ENCODE peak calls at places on chromosome 3, in eight cellular contexts. W is CD8-positive, alpha-beta memory T cell; H is OCI-LY7; R is lower lobe of right lung; U is PC-9; S is foreskin fibroblast; C is cardiac fibroblast; Y is bronchial epithelial cell. J is an unnamed sample.

GRCh38 chr3:11770477-11771381 is 76.0 kb downstream of the TAMM41 start:
- DNase-seq in Y (peak; percentile 99), S (peak; percentile 89), U (peak; percentile 96), H (peak; percentile 8), R (peak; percentile 87), W (peak; percentile 82), C (peak; percentile 78), J (peak; percentile 54)

GRCh38 chr3:195257454-195258448 is 13.2 kb downstream of the XXYLT1 start:
- DNase-seq in U (no peak), S (no peak), Y (no peak), W (no peak), R (no peak), C (peak; percentile 24), H (peak; percentile 28), J (no peak)

GRCh38 chr3:193909387-193909786 is 226.6 kb upstream of the HES1 start:
- DNase-seq in H (no peak), W (no peak), Y (no peak), C (no peak), U (no peak), S (no peak), R (no peak), J (no peak)

GRCh38 chr3:160569874-160570273 is 4.5 kb upstream of the KPNA4 start:
- DNase-seq in W (no peak), H (no peak), R (no peak), Y (no peak), U (no peak), C (no peak), S (peak; percentile 23), J (no peak)

GRCh38 chr3:56878046-56878445 is 76.3 kb upstream of the ARHGEF3 start:
- DNase-seq in H (no peak), S (peak; percentile 18), Y (no peak), W (peak; percentile 43), U (no peak), C (peak; percentile 62), R (no peak), J (no peak)

GRCh38 chr3:64687781-64688515 is at the start of gene ADAMTS9:
- DNase-seq in R (peak; percentile 77), Y (no peak), W (no peak), S (peak; percentile 85), H (no peak), U (peak; percentile 40), C (peak; percentile 89), J (peak; percentile 84)

GRCh38 chr3:46284981-46285683 is 42.9 kb downstream of the CCR3 start:
- DNase-seq in U (peak; percentile 63), Y (no peak), W (peak; percentile 2), S (no peak), H (no peak), C (peak; percentile 6), R (no peak), J (no peak)

GRCh38 chr3:7913283-7913682 is 588.3 kb upstream of the LMCD1 start:
- DNase-seq in Y (peak; percentile 36), U (no peak), H (no peak), C (no peak), R (no peak), W (no peak), S (no peak), J (no peak)

GRCh38 chr3:197501496-197501878 is 54.3 kb downstream of the BDH1 start:
- DNase-seq in U (no peak), R (no peak), Y (no peak), W (no peak), S (no peak), C (peak; percentile 54), H (peak; percentile 49), J (peak; percentile 45)

GRCh38 chr3:173078525-173078924 is 62.5 kb downstream of the SPATA16 start:
- DNase-seq in Y (no peak), W (no peak), S (no peak), U (no peak), C (no peak), H (no peak), R (no peak), J (no peak)

GRCh38 chr3:119950666-119951325 is 143.5 kb downstream of the GSK3B start:
- DNase-seq in W (no peak), Y (no peak), H (no peak), U (no peak), R (no peak), S (no peak), C (no peak), J (no peak)

GRCh38 chr3:66144792-66145733 is 75.7 kb upstream of the SLC25A26 start:
- DNase-seq in H (no peak), Y (peak; percentile 51), R (no peak), C (no peak), W (no peak), S (peak; percentile 75), U (peak; percentile 51), J (no peak)

GRCh38 chr3:28673438-28673837 is 324.8 kb upstream of the AZI2 start:
- DNase-seq in C (no peak), R (no peak), Y (no peak), W (no peak), H (no peak), S (no peak), U (no peak), J (no peak)

GRCh38 chr3:149314807-149315578 is 18.4 kb downstream of the TM4SF18 start:
- DNase-seq in R (no peak), S (peak; percentile 65), H (no peak), C (peak; percentile 89), U (peak; percentile 70), W (no peak), Y (peak; percentile 72), J (no peak)

GRCh38 chr3:125051715-125052581 is 3.8 kb downstream of the HEG1 start:
- DNase-seq in H (peak; percentile 19), S (peak; percentile 88), R (no peak), W (peak; percentile 80), Y (peak; percentile 62), U (no peak), C (peak; percentile 82), J (peak; percentile 54)

DNA sequence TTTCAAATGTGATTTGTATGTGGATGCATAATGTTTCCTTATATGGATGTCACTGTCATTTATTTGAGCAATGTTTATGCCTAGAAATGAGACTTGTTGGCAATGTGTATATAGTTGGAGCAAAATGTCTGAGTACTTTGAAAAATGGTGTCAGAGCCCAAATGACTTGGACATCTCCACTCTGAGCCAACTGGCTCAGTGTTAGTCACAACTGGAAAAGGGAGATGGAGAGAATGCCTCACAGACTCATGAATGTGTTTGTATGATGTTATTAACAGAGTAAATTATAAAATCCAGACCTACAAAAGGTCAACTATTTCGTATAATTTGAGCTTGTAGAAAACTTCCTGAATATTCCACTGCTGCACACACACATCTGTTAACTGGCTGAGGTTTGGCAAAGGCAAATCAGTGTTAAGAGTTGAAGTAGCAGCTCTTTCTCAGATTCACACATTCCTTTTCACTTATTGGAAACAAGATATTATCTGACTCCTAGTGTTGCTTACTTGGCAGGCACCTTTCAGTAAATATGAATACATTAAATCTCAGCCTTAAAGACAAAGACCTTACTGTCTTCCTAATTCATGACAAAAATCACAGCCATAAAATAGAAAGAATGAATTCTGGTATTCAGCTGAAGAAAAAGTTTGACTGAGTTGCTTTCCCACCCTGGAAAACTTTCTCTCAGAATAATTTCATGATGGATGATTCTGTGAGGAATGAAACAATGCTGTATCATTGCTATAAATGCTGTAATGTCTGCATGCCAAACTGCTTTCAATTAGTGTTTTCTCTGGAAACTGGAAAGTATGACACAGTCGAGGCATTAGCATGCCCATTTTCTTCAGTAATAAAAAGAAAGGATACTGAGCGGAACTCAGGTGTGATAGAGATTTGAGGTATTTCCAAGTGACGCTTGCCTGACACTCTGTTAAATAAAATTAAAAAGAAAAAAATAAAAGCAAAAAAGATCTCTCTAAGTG is 27.0 kb downstream of the ADIPOQ start:
- DNase-seq in U (peak; percentile 81), Y (peak; percentile 24), H (no peak), R (no peak), W (no peak), S (no peak), C (no peak), J (no peak)
- H3K4me3 ChIP-seq in U (no peak overlapping the region), Y (no peak overlapping the region), H (no peak overlapping the region), R (no peak overlapping the region), W (no peak overlapping the region), S (no peak overlapping the region), C (no peak overlapping the region), J (no peak overlapping the region)

DNA sequence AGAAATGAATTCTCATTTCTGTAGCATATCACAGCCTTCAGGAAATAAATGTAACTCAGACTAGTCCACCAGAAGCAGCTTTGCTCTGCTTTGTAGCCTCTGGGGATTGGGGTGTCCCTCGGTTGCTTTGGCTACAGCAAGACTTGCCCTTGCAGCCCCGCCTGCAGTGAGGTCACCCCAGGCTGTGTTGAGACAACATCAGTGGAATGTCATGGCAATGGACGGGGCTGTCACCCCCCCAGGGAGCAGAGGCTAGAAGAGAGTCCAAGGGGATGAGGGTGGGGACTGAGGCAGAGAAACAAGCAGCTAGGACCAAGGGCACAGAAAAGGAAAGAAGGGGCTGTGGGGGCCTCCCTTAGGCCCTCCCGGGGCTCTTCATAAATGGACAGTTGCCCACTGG is 854 bp downstream of the CLEC3B start:
- DNase-seq in W (no peak), S (peak; percentile 78), Y (peak; percentile 31), R (peak; percentile 57), U (no peak), C (peak; percentile 67), H (no peak), J (no peak)
- H3K4me3 ChIP-seq in W (no peak overlapping the region), S (peak overlapping the region; percentile 57), Y (no peak overlapping the region), R (peak overlapping the region; percentile 52), U (no peak overlapping the region), C (no peak overlapping the region), H (no peak overlapping the region), J (no peak overlapping the region)

GRCh38 chr3:44114142-44114541 is 127.5 kb upstream of the TOPAZ1 start:
- DNase-seq in C (peak; percentile 15), W (peak; percentile 7), U (no peak), S (peak; percentile 51), Y (no peak), R (no peak), H (peak; percentile 29), J (peak; percentile 46)

GRCh38 chr3:44120721-44121582 is 120.7 kb upstream of the TOPAZ1 start:
- DNase-seq in U (no peak), C (no peak), R (no peak), S (peak; percentile 64), H (no peak), W (no peak), Y (no peak), J (peak; percentile 9)

GRCh38 chr3:44117239-44117638 is 124.4 kb upstream of the TOPAZ1 start:
- DNase-seq in S (no peak), U (no peak), W (no peak), R (no peak), C (no peak), Y (no peak), H (no peak), J (no peak)

GRCh38 chr3:44117736-44118135 is 124.0 kb upstream of the TOPAZ1 start:
- DNase-seq in H (no peak), C (no peak), R (no peak), S (no peak), W (no peak), U (no peak), Y (no peak), J (no peak)
- H3K4me3 ChIP-seq in H (no peak overlapping the region), C (no peak overlapping the region), R (no peak overlapping the region), S (no peak overlapping the region), W (no peak overlapping the region), U (no peak overlapping the region), Y (no peak overlapping the region), J (no peak overlapping the region)

GRCh38 chr3:72887378-72887722 is 496 bp upstream of the GXYLT2 start:
- DNase-seq in W (no peak), Y (no peak), S (peak; percentile 31), R (no peak), C (no peak), H (no peak), U (no peak), J (no peak)
- H3K4me3 ChIP-seq in W (peak overlapping the region; percentile 47), Y (peak overlapping the region; percentile 41), S (peak overlapping the region; percentile 61), R (peak overlapping the region; percentile 49), C (peak overlapping the region; percentile 60), H (no peak overlapping the region), U (peak overlapping the region; percentile 68), J (peak overlapping the region; percentile 20)

GRCh38 chr3:126986001-126986400 is 3.1 kb downstream of the PLXNA1 start:
- DNase-seq in C (peak; percentile 30), R (no peak), H (no peak), U (no peak), S (peak; percentile 60), W (no peak), Y (no peak), J (no peak)
- H3K4me3 ChIP-seq in C (no peak overlapping the region), R (no peak overlapping the region), H (no peak overlapping the region), U (no peak overlapping the region), S (no peak overlapping the region), W (no peak overlapping the region), Y (no peak overlapping the region), J (no peak overlapping the region)

J was measured in HAP-1.